ENCODE peak calls at places on chromosome 3, in eight cellular contexts. F, Y, O, X, U, J, N and R are unnamed samples. For H3K4me1, the result is how much of the 10 kb centered on the place peaks cover.

GRCh38 chr3:23712656-23713559 is 92.8 kb upstream of the UBE2E1 start:
- DNase-seq in F (no peak), Y (no peak), O (peak), X (peak), U (peak), J (peak), N (peak), R (peak)

GRCh38 chr3:183244219-183244618 is 8.8 kb upstream of the B3GNT5 start:
- DNase-seq in F (peak), Y (no peak), O (no peak), X (peak), U (peak), J (peak), N (peak), R (peak)

GRCh38 chr3:108899530-108899929 is 54.1 kb downstream of the GUCA1C start:
- DNase-seq in F (no peak), Y (no peak), O (no peak), X (no peak), U (no peak), J (no peak), N (no peak), R (no peak)

GRCh38 chr3:107428051-107428858 is 51.0 kb downstream of the CCDC54 start:
- DNase-seq in F (no peak), Y (no peak), O (no peak), X (no peak), U (no peak), J (no peak), N (no peak), R (no peak)

GRCh38 chr3:9750556-9751411 is 1.0 kb downstream of the OGG1 start:
- DNase-seq in F (no peak), Y (no peak), O (no peak), X (peak), U (no peak), J (no peak), N (no peak), R (no peak)

GRCh38 chr3:77467702-77468407 is 428.0 kb downstream of the ROBO2 start:
- DNase-seq in F (no peak), Y (no peak), O (peak), X (no peak), U (peak), J (no peak), N (peak), R (peak)

GRCh38 chr3:155083313-155083905 is 3.3 kb downstream of the MME start:
- DNase-seq in F (no peak), Y (no peak), O (no peak), X (no peak), U (no peak), J (no peak), N (no peak), R (no peak)

GRCh38 chr3:51585871-51586270 is 47.4 kb downstream of the RAD54L2 start:
- DNase-seq in F (no peak), Y (no peak), O (no peak), X (no peak), U (no peak), J (no peak), N (no peak), R (no peak)

GRCh38 chr3:38107911-38108648 is 28.8 kb downstream of the ACAA1 start:
- DNase-seq in F (no peak), Y (no peak), O (no peak), X (no peak), U (no peak), J (no peak), N (no peak), R (no peak)

GRCh38 chr3:194604837-194605236 is 28.4 kb downstream of the TMEM44 start:
- DNase-seq in F (no peak), Y (no peak), O (no peak), X (no peak), U (no peak), J (no peak), N (no peak), R (no peak)

GRCh38 chr3:13022348-13023250 is 50.6 kb downstream of the IQSEC1 start:
- DNase-seq in F (peak), Y (peak), O (peak), X (no peak), U (peak), J (peak), N (peak), R (peak)

GRCh38 chr3:195286115-195286872 is 15.3 kb upstream of the XXYLT1 start:
- DNase-seq in F (no peak), Y (no peak), O (no peak), X (no peak), U (no peak), J (no peak), N (no peak), R (no peak)

GRCh38 chr3:79543618-79544017 is 224.2 kb downstream of the ROBO1 start:
- DNase-seq in F (no peak), Y (no peak), O (no peak), X (no peak), U (no peak), J (no peak), N (no peak), R (no peak)

GRCh38 chr3:173397161-173398110 is at the start of gene NLGN1:
- DNase-seq in F (peak), Y (no peak), O (peak), X (peak), U (peak), J (peak), N (peak), R (peak)

GRCh38 chr3:38257583-38257982 is 8.0 kb upstream of the SLC22A13 start:
- DNase-seq in F (no peak), Y (no peak), O (no peak), X (no peak), U (no peak), J (no peak), N (no peak), R (no peak)

GRCh38 chr3:88298189-88298588 is 148.4 kb downstream of the C3orf38 start:
- DNase-seq in F (no peak), Y (no peak), O (no peak), X (peak), U (no peak), J (no peak), N (no peak), R (no peak)

GRCh38 chr3:124248471-124249028 is 256.6 kb upstream of the ROPN1 start:
- DNase-seq in F (peak), Y (no peak), O (no peak), X (peak), U (peak), J (peak), N (peak), R (no peak)

GRCh38 chr3:48879307-48879993 is 19.2 kb downstream of the SLC25A20 start:
- DNase-seq in F (no peak), Y (no peak), O (no peak), X (no peak), U (no peak), J (no peak), N (no peak), R (no peak)

GRCh38 chr3:85567074-85567676 is 608.4 kb downstream of the CADM2 start:
- DNase-seq in F (no peak), Y (peak), O (peak), X (peak), U (peak), J (peak), N (peak), R (no peak)

GRCh38 chr3:61250784-61251173 is 473 bp downstream of the FHIT start:
- DNase-seq in F (no peak), Y (no peak), O (no peak), X (peak), U (peak), J (peak), N (peak), R (peak)

GRCh38 chr3:121957674-121958419 is 63.6 kb downstream of the SLC15A2 start:
- DNase-seq in F (no peak), Y (no peak), O (no peak), X (no peak), U (no peak), J (no peak), N (no peak), R (no peak)

GRCh38 chr3:166527325-166527724 is 690.1 kb upstream of the BCHE start:
- DNase-seq in F (no peak), Y (no peak), O (no peak), X (no peak), U (no peak), J (no peak), N (no peak), R (no peak)

GRCh38 chr3:157077565-157077991 is 82.4 kb downstream of the CCNL1 start:
- DNase-seq in F (no peak), Y (no peak), O (no peak), X (no peak), U (peak), J (no peak), N (no peak), R (no peak)

GRCh38 chr3:24202071-24202470 is 257.0 kb downstream of the NR1D2 start:
- DNase-seq in F (no peak), Y (no peak), O (no peak), X (no peak), U (no peak), J (no peak), N (no peak), R (no peak)

GRCh38 chr3:16297991-16298885 is 33.2 kb downstream of the OXNAD1 start:
- DNase-seq in F (no peak), Y (no peak), O (no peak), X (no peak), U (no peak), J (no peak), N (no peak), R (no peak)

GRCh38 chr3:152302521-152303021 is 33.8 kb downstream of the MBNL1 start:
- DNase-seq in F (peak), Y (no peak), O (peak), X (peak), U (peak), J (peak), N (peak), R (peak)

GRCh38 chr3:67653425-67654098 is 850 bp downstream of the SUCLG2 start:
- DNase-seq in F (no peak), Y (no peak), O (no peak), X (no peak), U (no peak), J (no peak), N (no peak), R (peak)

GRCh38 chr3:15428539-15428938 is 1.1 kb downstream of the EAF1 start:
- DNase-seq in F (no peak), Y (no peak), O (no peak), X (no peak), U (no peak), J (no peak), N (no peak), R (no peak)

GRCh38 chr3:161990036-161990435 is 493.4 kb downstream of the OTOL1 start:
- DNase-seq in F (no peak), Y (no peak), O (no peak), X (no peak), U (no peak), J (no peak), N (no peak), R (no peak)

GRCh38 chr3:133827136-133827535 is 21.5 kb downstream of the SRPRB start:
- DNase-seq in F (no peak), Y (no peak), O (no peak), X (no peak), U (no peak), J (no peak), N (no peak), R (no peak)

GRCh38 chr3:187852842-187853727 is 107.8 kb upstream of the BCL6 start:
- DNase-seq in F (no peak), Y (no peak), O (no peak), X (peak), U (no peak), J (no peak), N (no peak), R (no peak)

DNA sequence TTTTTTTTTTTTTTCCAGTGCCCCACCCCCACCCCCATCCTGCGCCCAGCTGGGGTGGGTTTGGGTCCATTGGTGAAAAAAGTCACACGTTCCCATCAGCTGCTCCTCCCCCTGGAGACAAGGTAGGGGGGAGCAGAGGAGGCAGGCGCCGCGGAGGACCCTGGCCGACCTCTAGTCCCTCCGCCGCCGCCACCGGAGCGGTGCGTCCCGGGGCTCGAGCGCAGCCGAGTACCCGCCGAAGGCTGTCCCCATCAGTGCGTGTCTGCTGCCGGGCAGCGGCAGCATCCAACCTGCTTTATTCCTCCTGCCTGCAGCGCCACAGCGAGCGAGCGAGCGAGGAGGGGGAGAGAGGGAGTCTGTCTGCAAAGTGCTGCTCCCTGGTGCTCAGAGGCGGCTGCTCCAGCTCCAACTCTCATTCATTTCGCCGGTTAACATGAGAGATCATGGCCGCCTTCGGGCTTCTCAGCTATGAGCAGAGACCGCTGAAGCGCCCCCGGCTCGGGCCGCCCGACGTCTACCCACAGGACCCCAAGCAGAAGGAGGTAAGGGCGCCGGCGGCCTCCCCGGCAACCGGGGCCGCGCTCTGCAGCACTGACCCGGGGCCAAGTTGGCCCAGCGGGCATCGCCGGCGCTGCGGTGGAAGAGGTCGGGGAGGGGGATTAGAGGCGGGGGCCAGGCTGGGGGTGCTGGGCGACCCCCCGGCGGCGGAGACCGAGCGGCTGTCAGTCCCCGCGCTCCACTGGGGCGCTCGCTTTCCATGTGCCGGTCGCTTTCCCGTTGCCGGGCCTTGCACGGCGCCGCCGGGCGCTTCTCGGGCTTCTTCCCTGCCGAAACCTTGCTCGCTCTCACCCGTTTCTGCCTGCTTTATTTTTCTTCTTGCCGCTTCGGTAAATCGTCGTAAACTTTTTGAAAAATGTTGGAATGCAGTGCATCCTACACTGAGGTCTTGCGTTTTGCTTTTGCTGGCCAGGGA is 1.3 kb downstream of the MED12L start:
- DNase-seq in F (peak), Y (peak), O (peak), X (peak), U (peak), J (peak), N (peak), R (peak)
- TF ChIP-seq CTCF in F (no peak), Y (peak), O (peak), X (peak), U (peak), J (peak), N (peak), R (no peak)

GRCh38 chr3:64222501-64222900 is 2.8 kb downstream of the PRICKLE2 start:
- DNase-seq in F (no peak), Y (no peak), O (no peak), X (no peak), U (no peak), J (no peak), N (no peak), R (no peak)
- H3K4me3 ChIP-seq in F (peak), Y (no peak), O (no peak), X (no peak), U (no peak), J (no peak), N (no peak), R (no peak)

DNA sequence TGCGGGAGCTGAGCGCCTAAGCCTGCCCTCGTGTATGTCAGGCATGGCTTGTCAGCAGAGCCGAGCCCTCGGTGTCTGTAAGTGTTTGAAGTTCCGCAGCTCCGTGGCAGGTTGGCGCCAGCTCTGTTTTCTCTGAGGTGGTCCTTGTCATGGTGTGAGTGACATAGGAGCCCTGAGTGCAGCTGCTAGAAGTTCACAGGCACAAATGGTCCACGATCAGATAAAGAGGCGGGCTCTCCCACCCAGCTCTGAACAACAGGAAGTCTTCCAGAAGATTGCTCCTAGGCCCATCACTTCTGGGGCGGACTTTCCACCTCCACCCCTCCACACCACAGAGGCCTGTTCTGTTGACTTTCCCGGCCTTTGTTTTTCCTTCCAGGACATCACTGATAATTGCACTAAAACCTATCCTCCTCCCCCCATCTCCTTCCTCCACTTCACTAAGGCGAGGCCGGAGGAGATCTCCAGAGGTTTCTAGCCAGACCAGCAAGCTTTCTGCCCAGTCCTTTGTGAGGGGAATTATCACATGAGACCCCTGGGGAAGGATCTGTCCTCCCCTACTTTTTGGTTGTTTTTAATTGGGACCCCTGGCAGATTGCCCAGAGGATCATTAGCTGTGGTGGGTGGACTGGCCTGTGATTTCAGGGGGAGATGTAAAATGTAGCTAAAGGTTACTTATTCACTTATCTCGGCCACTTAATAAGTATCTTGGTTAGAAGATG is 19.9 kb downstream of the ITPR1 start:
- DNase-seq in F (no peak), Y (peak), O (peak), X (no peak), U (no peak), J (no peak), N (no peak), R (no peak)
- H3K4me1 ChIP-seq in F (under half), Y (under half), O (under half), X (under half), U (under half), J (under half), N (half or more), R (under half)

GRCh38 chr3:53159415-53160135 is 1.4 kb upstream of the PRKCD start:
- DNase-seq in F (no peak), Y (no peak), O (no peak), X (peak), U (peak), J (no peak), N (no peak), R (no peak)
- TF ChIP-seq CTCF in F (no peak), Y (no peak), O (no peak), X (peak), U (peak), J (no peak), N (peak), R (no peak)